ENCODE peak calls at places on chromosome 22, in six cellular contexts. W is HepG2; T is natural killer cell; J is sciatic nerve; G is activated CD8-positive, alpha-beta T cell treated with anti-CD3 and anti-CD28 coated beads, Interleukin-2, amount 10 ng/mL, durations not matched to agents 7 days and 5 days; Z is left colon. V is an unnamed sample.

GRCh38 chr22:17953147-17953546 is 71.2 kb downstream of the MICAL3 start:
- ATAC-seq in Z (no peak), W (no peak), G (no peak), T (no peak), J (no peak), V (no peak)

GRCh38 chr22:23752750-23753149 is 1.5 kb downstream of the VPREB3 start:
- ATAC-seq in T (no peak), G (no peak), J (no peak), W (no peak), Z (no peak), V (no peak)

GRCh38 chr22:49869855-49870712 is 16.4 kb downstream of the ZBED4 start:
- ATAC-seq in J (no peak), Z (no peak), W (no peak), T (peak), G (no peak), V (no peak)

GRCh38 chr22:35445933-35446332 is 46.0 kb downstream of the MCM5 start:
- ATAC-seq in J (no peak), Z (no peak), W (no peak), G (no peak), T (no peak), V (peak)

GRCh38 chr22:39431821-39432251 is 25.0 kb upstream of the MGAT3 start:
- ATAC-seq in T (no peak), J (peak), G (no peak), Z (no peak), W (no peak), V (peak)

GRCh38 chr22:44721206-44721605 is 19.2 kb downstream of the PRR5 start:
- ATAC-seq in W (no peak), Z (no peak), J (no peak), T (no peak), G (no peak), V (no peak)

GRCh38 chr22:45227645-45228400 is 12.9 kb downstream of the KIAA0930 start:
- ATAC-seq in J (peak), G (no peak), W (no peak), T (no peak), Z (no peak), V (peak)

GRCh38 chr22:41597635-41597953 is 8.0 kb upstream of the PMM1 start:
- ATAC-seq in W (no peak), T (no peak), J (no peak), Z (no peak), G (no peak), V (no peak)

GRCh38 chr22:37043828-37044538 is 7.6 kb upstream of the KCTD17 start:
- ATAC-seq in G (peak), W (peak), T (peak), Z (peak), J (peak), V (peak)

GRCh38 chr22:43833286-43834240 is 21.5 kb upstream of the EFCAB6 start:
- ATAC-seq in G (no peak), T (no peak), Z (no peak), J (no peak), W (no peak), V (no peak)

GRCh38 chr22:24973867-24974266 is 21.4 kb downstream of the KIAA1671 start:
- ATAC-seq in G (no peak), T (no peak), J (no peak), Z (peak), W (peak), V (no peak)

GRCh38 chr22:28116261-28116673 is 197.2 kb upstream of the PITPNB start:
- ATAC-seq in G (no peak), Z (no peak), J (peak), T (no peak), W (no peak), V (peak)

GRCh38 chr22:39205344-39206021 is 39.3 kb downstream of the PDGFB start:
- ATAC-seq in J (no peak), G (peak), W (peak), Z (peak), T (peak), V (peak)

GRCh38 chr22:37911697-37912096 is 5.6 kb downstream of the MICALL1 start:
- ATAC-seq in J (no peak), Z (no peak), W (no peak), G (no peak), T (no peak), V (no peak)

GRCh38 chr22:46070215-46070721 is 80.1 kb upstream of the PPARA start:
- ATAC-seq in J (peak), T (peak), Z (peak), W (peak), G (peak), V (peak)

GRCh38 chr22:29469755-29470154 is 10.3 kb upstream of the NEFH start:
- ATAC-seq in G (no peak), W (peak), Z (peak), J (no peak), T (no peak), V (no peak)

GRCh38 chr22:24422078-24422665 is 5.2 kb upstream of the ADORA2A start:
- ATAC-seq in G (no peak), Z (no peak), W (no peak), J (no peak), T (no peak), V (no peak)